ENCODE peak calls at places on chromosomes 7 and 10, in five cellular contexts. Q, D, H, G and B are unnamed samples.

GRCh38 chr10:87038286-87038717 is 18.2 kb downstream of the FAM25A start:
- DNase-seq in Q (no peak), D (no peak), H (no peak), G (no peak), B (no peak)

GRCh38 chr7:127393370-127394058 is 1.0 kb upstream of the ZNF800 start:
- DNase-seq in Q (no peak), D (peak), H (no peak), G (no peak), B (peak)

GRCh38 chr7:26944486-26944885 is 80.1 kb upstream of the SKAP2 start:
- DNase-seq in Q (no peak), D (no peak), H (no peak), G (no peak), B (no peak)

GRCh38 chr7:102125127-102125561 is 161.5 kb upstream of the SH2B2 start:
- DNase-seq in Q (no peak), D (peak), H (no peak), G (peak), B (no peak)

GRCh38 chr10:6108631-6109443 is 20.0 kb downstream of the RBM17 start:
- DNase-seq in Q (no peak), D (peak), H (no peak), G (no peak), B (no peak)

GRCh38 chr10:48439031-48439430 is 132.6 kb downstream of the MAPK8 start:
- DNase-seq in Q (no peak), D (peak), H (no peak), G (no peak), B (no peak)

GRCh38 chr10:14453593-14453992 is 122.9 kb upstream of the FRMD4A start:
- DNase-seq in Q (no peak), D (no peak), H (no peak), G (no peak), B (no peak)

GRCh38 chr10:90884414-90884813 is 12.6 kb downstream of the RPP30 start:
- DNase-seq in Q (no peak), D (peak), H (no peak), G (no peak), B (no peak)